ENCODE peak calls at places on chromosomes 3 and 15, in eight cellular contexts. One of them, this sample, is unnamed.

GRCh38 chr3:14467723-14468620 is 65.6 kb downstream of the SLC6A6 start:
- ATAC-seq in right cardiac atrium: peak; percentile 51
- ATAC-seq in pancreas: peak; percentile 86
- ATAC-seq in A549: peak; percentile 68
- ATAC-seq in CD8-positive, alpha-beta T cell: peak; percentile 84
- ATAC-seq in right lobe of liver: peak; percentile 81
- ATAC-seq in foreskin keratinocyte: peak; percentile 23
- ATAC-seq in body of pancreas: peak; percentile 66
- ATAC-seq in this sample: peak; percentile 45

GRCh38 chr3:157692468-157692867 is 189.3 kb upstream of the VEPH1 start:
- ATAC-seq in body of pancreas: no peak
- ATAC-seq in right lobe of liver: no peak
- ATAC-seq in right cardiac atrium: no peak
- ATAC-seq in A549: no peak
- ATAC-seq in foreskin keratinocyte: no peak
- ATAC-seq in pancreas: no peak
- ATAC-seq in CD8-positive, alpha-beta T cell: no peak
- ATAC-seq in this sample: no peak

GRCh38 chr3:61181874-61182273 is 69.4 kb downstream of the FHIT start:
- ATAC-seq in right cardiac atrium: no peak
- ATAC-seq in body of pancreas: peak; percentile 59
- ATAC-seq in right lobe of liver: peak; percentile 91
- ATAC-seq in foreskin keratinocyte: peak; percentile 98
- ATAC-seq in A549: peak; percentile 53
- ATAC-seq in CD8-positive, alpha-beta T cell: no peak
- ATAC-seq in pancreas: peak; percentile 94
- ATAC-seq in this sample: no peak

GRCh38 chr3:45964139-45964538 is 20.9 kb downstream of the CXCR6 start:
- ATAC-seq in pancreas: no peak
- ATAC-seq in body of pancreas: no peak
- ATAC-seq in right cardiac atrium: no peak
- ATAC-seq in A549: no peak
- ATAC-seq in foreskin keratinocyte: no peak
- ATAC-seq in CD8-positive, alpha-beta T cell: peak; percentile 70
- ATAC-seq in right lobe of liver: no peak
- ATAC-seq in this sample: no peak

GRCh38 chr3:58198362-58198761 is 12.4 kb downstream of the DNASE1L3 start:
- ATAC-seq in foreskin keratinocyte: peak; percentile 53
- ATAC-seq in body of pancreas: no peak
- ATAC-seq in pancreas: no peak
- ATAC-seq in CD8-positive, alpha-beta T cell: no peak
- ATAC-seq in A549: no peak
- ATAC-seq in right lobe of liver: no peak
- ATAC-seq in right cardiac atrium: no peak
- ATAC-seq in this sample: no peak

GRCh38 chr3:46214751-46215352 is 6.7 kb upstream of the CCR1 start:
- ATAC-seq in right cardiac atrium: no peak
- ATAC-seq in right lobe of liver: no peak
- ATAC-seq in pancreas: no peak
- ATAC-seq in foreskin keratinocyte: no peak
- ATAC-seq in CD8-positive, alpha-beta T cell: no peak
- ATAC-seq in body of pancreas: no peak
- ATAC-seq in A549: no peak
- ATAC-seq in this sample: no peak

GRCh38 chr3:111714305-111714704 is 119.2 kb upstream of the ZBED2 start:
- ATAC-seq in right lobe of liver: no peak
- ATAC-seq in A549: no peak
- ATAC-seq in CD8-positive, alpha-beta T cell: no peak
- ATAC-seq in pancreas: no peak
- ATAC-seq in right cardiac atrium: no peak
- ATAC-seq in foreskin keratinocyte: peak; percentile 2
- ATAC-seq in body of pancreas: no peak
- ATAC-seq in this sample: no peak

GRCh38 chr3:20316238-20316637 is 130.2 kb upstream of the SGO1 start:
- ATAC-seq in body of pancreas: peak; percentile 79
- ATAC-seq in right lobe of liver: no peak
- ATAC-seq in A549: no peak
- ATAC-seq in foreskin keratinocyte: no peak
- ATAC-seq in CD8-positive, alpha-beta T cell: no peak
- ATAC-seq in pancreas: peak; percentile 43
- ATAC-seq in right cardiac atrium: no peak
- ATAC-seq in this sample: peak; percentile 63

GRCh38 chr15:57323806-57324589 is 52.3 kb upstream of the CGNL1 start:
- ATAC-seq in CD8-positive, alpha-beta T cell: peak; percentile 69
- ATAC-seq in right lobe of liver: peak; percentile 20
- ATAC-seq in A549: peak; percentile 94
- ATAC-seq in right cardiac atrium: peak; percentile 8
- ATAC-seq in pancreas: peak; percentile 3
- ATAC-seq in body of pancreas: no peak
- ATAC-seq in foreskin keratinocyte: peak; percentile 68
- ATAC-seq in this sample: no peak

GRCh38 chr3:69282191-69282590 is 103.7 kb downstream of the FRMD4B start:
- ATAC-seq in CD8-positive, alpha-beta T cell: peak; percentile 88
- ATAC-seq in A549: no peak
- ATAC-seq in foreskin keratinocyte: no peak
- ATAC-seq in body of pancreas: peak; percentile 35
- ATAC-seq in pancreas: peak; percentile 64
- ATAC-seq in right lobe of liver: peak; percentile 44
- ATAC-seq in right cardiac atrium: peak; percentile 80
- ATAC-seq in this sample: no peak

GRCh38 chr15:52221730-52222129 is 30.5 kb upstream of the GNB5 start:
- ATAC-seq in body of pancreas: no peak
- ATAC-seq in right lobe of liver: no peak
- ATAC-seq in right cardiac atrium: no peak
- ATAC-seq in CD8-positive, alpha-beta T cell: peak; percentile 32
- ATAC-seq in foreskin keratinocyte: no peak
- ATAC-seq in pancreas: no peak
- ATAC-seq in A549: no peak
- ATAC-seq in this sample: no peak

GRCh38 chr15:65147902-65148301 is 14.3 kb upstream of the PDCD7 start:
- ATAC-seq in A549: no peak
- ATAC-seq in right cardiac atrium: no peak
- ATAC-seq in body of pancreas: no peak
- ATAC-seq in right lobe of liver: no peak
- ATAC-seq in pancreas: no peak
- ATAC-seq in foreskin keratinocyte: no peak
- ATAC-seq in CD8-positive, alpha-beta T cell: no peak
- ATAC-seq in this sample: no peak

GRCh38 chr15:83853232-83853631 is 199.3 kb downstream of the ADAMTSL3 start:
- ATAC-seq in CD8-positive, alpha-beta T cell: no peak
- ATAC-seq in right lobe of liver: no peak
- ATAC-seq in A549: no peak
- ATAC-seq in pancreas: no peak
- ATAC-seq in body of pancreas: no peak
- ATAC-seq in right cardiac atrium: no peak
- ATAC-seq in foreskin keratinocyte: no peak
- ATAC-seq in this sample: no peak

GRCh38 chr3:156483961-156484787 is 70.7 kb downstream of the SSR3 start:
- ATAC-seq in right cardiac atrium: peak; percentile 57
- ATAC-seq in A549: no peak
- ATAC-seq in body of pancreas: peak; percentile 53
- ATAC-seq in CD8-positive, alpha-beta T cell: peak; percentile 85
- ATAC-seq in pancreas: peak; percentile 87
- ATAC-seq in foreskin keratinocyte: peak; percentile 79
- ATAC-seq in right lobe of liver: peak; percentile 59
- ATAC-seq in this sample: peak; percentile 70

GRCh38 chr3:194805546-194805945 is 119.9 kb downstream of the FAM43A start:
- ATAC-seq in right cardiac atrium: no peak
- ATAC-seq in right lobe of liver: no peak
- ATAC-seq in A549: no peak
- ATAC-seq in foreskin keratinocyte: no peak
- ATAC-seq in CD8-positive, alpha-beta T cell: no peak
- ATAC-seq in pancreas: no peak
- ATAC-seq in body of pancreas: no peak
- ATAC-seq in this sample: no peak

GRCh38 chr3:122067588-122068240 is 12.6 kb downstream of the CD86 start:
- ATAC-seq in foreskin keratinocyte: no peak
- ATAC-seq in pancreas: peak; percentile 30
- ATAC-seq in right cardiac atrium: no peak
- ATAC-seq in CD8-positive, alpha-beta T cell: no peak
- ATAC-seq in A549: no peak
- ATAC-seq in body of pancreas: no peak
- ATAC-seq in right lobe of liver: no peak
- ATAC-seq in this sample: no peak

GRCh38 chr3:170598091-170598502 is 12.2 kb upstream of the SLC7A14 start:
- ATAC-seq in CD8-positive, alpha-beta T cell: no peak
- ATAC-seq in foreskin keratinocyte: no peak
- ATAC-seq in right lobe of liver: peak; percentile 64
- ATAC-seq in A549: no peak
- ATAC-seq in right cardiac atrium: peak; percentile 71
- ATAC-seq in body of pancreas: no peak
- ATAC-seq in pancreas: peak; percentile 41
- ATAC-seq in this sample: no peak

GRCh38 chr3:160016972-160017371 is 28.3 kb downstream of the IL12A start:
- ATAC-seq in pancreas: no peak
- ATAC-seq in A549: peak; percentile 57
- ATAC-seq in right lobe of liver: peak; percentile 55
- ATAC-seq in foreskin keratinocyte: no peak
- ATAC-seq in right cardiac atrium: no peak
- ATAC-seq in CD8-positive, alpha-beta T cell: no peak
- ATAC-seq in body of pancreas: no peak
- ATAC-seq in this sample: no peak
- H3K4me1 ChIP-seq in pancreas: no peaks in the 10 kb centered on the region
- H3K4me1 ChIP-seq in A549: peaks cover 9% of the 10 kb centered on the region
- H3K4me1 ChIP-seq in right lobe of liver: no peaks in the 10 kb centered on the region
- H3K4me1 ChIP-seq in foreskin keratinocyte: no peaks in the 10 kb centered on the region
- H3K4me1 ChIP-seq in right cardiac atrium: no peaks in the 10 kb centered on the region
- H3K4me1 ChIP-seq in CD8-positive, alpha-beta T cell: no peaks in the 10 kb centered on the region
- H3K4me1 ChIP-seq in body of pancreas: no peaks in the 10 kb centered on the region
- H3K4me1 ChIP-seq in this sample: no peaks in the 10 kb centered on the region

GRCh38 chr15:92020207-92020606 is 166.7 kb downstream of the SLCO3A1 start:
- ATAC-seq in CD8-positive, alpha-beta T cell: no peak
- ATAC-seq in foreskin keratinocyte: no peak
- ATAC-seq in A549: no peak
- ATAC-seq in right lobe of liver: no peak
- ATAC-seq in right cardiac atrium: no peak
- ATAC-seq in pancreas: peak; percentile 35
- ATAC-seq in body of pancreas: no peak
- ATAC-seq in this sample: no peak

GRCh38 chr15:92019706-92020105 is 166.2 kb downstream of the SLCO3A1 start:
- ATAC-seq in CD8-positive, alpha-beta T cell: no peak
- ATAC-seq in foreskin keratinocyte: no peak
- ATAC-seq in A549: no peak
- ATAC-seq in right cardiac atrium: no peak
- ATAC-seq in right lobe of liver: no peak
- ATAC-seq in pancreas: no peak
- ATAC-seq in body of pancreas: no peak
- ATAC-seq in this sample: no peak

GRCh38 chr15:92018535-92019239 is 165.2 kb downstream of the SLCO3A1 start:
- ATAC-seq in A549: no peak
- ATAC-seq in body of pancreas: no peak
- ATAC-seq in right cardiac atrium: peak; percentile 41
- ATAC-seq in CD8-positive, alpha-beta T cell: no peak
- ATAC-seq in foreskin keratinocyte: peak; percentile 98
- ATAC-seq in pancreas: peak; percentile 49
- ATAC-seq in right lobe of liver: no peak
- ATAC-seq in this sample: no peak

GRCh38 chr15:92021765-92022164 is 168.3 kb downstream of the SLCO3A1 start:
- ATAC-seq in foreskin keratinocyte: no peak
- ATAC-seq in A549: no peak
- ATAC-seq in CD8-positive, alpha-beta T cell: no peak
- ATAC-seq in pancreas: no peak
- ATAC-seq in right lobe of liver: no peak
- ATAC-seq in right cardiac atrium: no peak
- ATAC-seq in body of pancreas: no peak
- ATAC-seq in this sample: no peak

GRCh38 chr15:92020765-92021164 is 167.3 kb downstream of the SLCO3A1 start:
- ATAC-seq in right lobe of liver: no peak
- ATAC-seq in foreskin keratinocyte: no peak
- ATAC-seq in body of pancreas: no peak
- ATAC-seq in CD8-positive, alpha-beta T cell: no peak
- ATAC-seq in A549: no peak
- ATAC-seq in pancreas: peak; percentile 46
- ATAC-seq in right cardiac atrium: no peak
- ATAC-seq in this sample: peak; percentile 61
- H3K27ac ChIP-seq in right lobe of liver: no peak overlapping the region
- H3K27ac ChIP-seq in foreskin keratinocyte: peak overlapping the region; percentile 54
- H3K27ac ChIP-seq in body of pancreas: no peak overlapping the region
- H3K27ac ChIP-seq in CD8-positive, alpha-beta T cell: no peak overlapping the region
- H3K27ac ChIP-seq in A549: no peak overlapping the region
- H3K27ac ChIP-seq in pancreas: no peak overlapping the region
- H3K27ac ChIP-seq in right cardiac atrium: no peak overlapping the region
- H3K27ac ChIP-seq in this sample: no peak overlapping the region

GRCh38 chr3:152313430-152313829 is 44.7 kb downstream of the MBNL1 start:
- ATAC-seq in foreskin keratinocyte: no peak
- ATAC-seq in CD8-positive, alpha-beta T cell: no peak
- ATAC-seq in right cardiac atrium: no peak
- ATAC-seq in right lobe of liver: no peak
- ATAC-seq in A549: no peak
- ATAC-seq in pancreas: no peak
- ATAC-seq in body of pancreas: no peak
- ATAC-seq in this sample: no peak

GRCh38 chr3:152314677-152315353 is 46.1 kb downstream of the MBNL1 start:
- ATAC-seq in CD8-positive, alpha-beta T cell: no peak
- ATAC-seq in right lobe of liver: peak; percentile 87
- ATAC-seq in A549: no peak
- ATAC-seq in foreskin keratinocyte: no peak
- ATAC-seq in right cardiac atrium: peak; percentile 75
- ATAC-seq in pancreas: peak; percentile 39
- ATAC-seq in body of pancreas: no peak
- ATAC-seq in this sample: peak; percentile 58

GRCh38 chr3:152316318-152316717 is 47.6 kb downstream of the MBNL1 start:
- ATAC-seq in right cardiac atrium: no peak
- ATAC-seq in foreskin keratinocyte: no peak
- ATAC-seq in right lobe of liver: no peak
- ATAC-seq in body of pancreas: no peak
- ATAC-seq in CD8-positive, alpha-beta T cell: no peak
- ATAC-seq in pancreas: no peak
- ATAC-seq in A549: peak; percentile 21
- ATAC-seq in this sample: no peak

GRCh38 chr3:152315623-152316022 is 46.9 kb downstream of the MBNL1 start:
- ATAC-seq in body of pancreas: peak; percentile 59
- ATAC-seq in A549: no peak
- ATAC-seq in foreskin keratinocyte: no peak
- ATAC-seq in right lobe of liver: peak; percentile 80
- ATAC-seq in right cardiac atrium: peak; percentile 38
- ATAC-seq in pancreas: peak; percentile 54
- ATAC-seq in CD8-positive, alpha-beta T cell: no peak
- ATAC-seq in this sample: peak; percentile 31

DNA sequence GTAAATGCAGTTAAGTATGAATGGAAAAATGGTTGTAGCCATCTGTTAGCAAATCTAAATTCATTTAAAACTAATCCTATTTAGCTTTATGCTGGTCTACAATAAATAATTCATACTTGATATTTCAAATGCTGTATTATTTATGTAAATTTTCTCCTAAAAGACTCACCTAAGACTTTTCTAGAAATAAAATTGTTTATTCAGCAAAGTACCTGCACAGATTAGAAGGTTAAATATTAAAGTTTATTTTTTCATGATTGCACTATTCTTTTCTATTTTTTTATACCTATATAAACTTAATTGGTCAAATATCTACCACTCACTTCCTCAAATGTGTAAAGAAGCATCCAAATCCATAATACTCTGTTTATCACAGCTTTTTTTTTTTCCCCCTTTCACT is 45.2 kb downstream of the MBNL1 start:
- ATAC-seq in pancreas: no peak
- ATAC-seq in A549: no peak
- ATAC-seq in foreskin keratinocyte: no peak
- ATAC-seq in body of pancreas: no peak
- ATAC-seq in right lobe of liver: no peak
- ATAC-seq in CD8-positive, alpha-beta T cell: no peak
- ATAC-seq in right cardiac atrium: no peak
- ATAC-seq in this sample: no peak
- H3K4me1 ChIP-seq in pancreas: no peaks in the 10 kb centered on the region
- H3K4me1 ChIP-seq in A549: peaks cover 53% of the 10 kb centered on the region
- H3K4me1 ChIP-seq in foreskin keratinocyte: peaks cover 8% of the 10 kb centered on the region
- H3K4me1 ChIP-seq in body of pancreas: peaks cover 34% of the 10 kb centered on the region
- H3K4me1 ChIP-seq in right lobe of liver: peaks cover 47% of the 10 kb centered on the region
- H3K4me1 ChIP-seq in CD8-positive, alpha-beta T cell: peaks cover 74% of the 10 kb centered on the region
- H3K4me1 ChIP-seq in right cardiac atrium: peaks cover 6% of the 10 kb centered on the region
- H3K4me1 ChIP-seq in this sample: peaks cover 91% of the 10 kb centered on the region

GRCh38 chr3:125062904-125063618 is 7.3 kb upstream of the HEG1 start:
- ATAC-seq in body of pancreas: peak; percentile 83
- ATAC-seq in CD8-positive, alpha-beta T cell: no peak
- ATAC-seq in pancreas: peak; percentile 43
- ATAC-seq in right lobe of liver: peak; percentile 66
- ATAC-seq in foreskin keratinocyte: peak; percentile 68
- ATAC-seq in right cardiac atrium: peak; percentile 72
- ATAC-seq in A549: peak; percentile 93
- ATAC-seq in this sample: peak; percentile 57
- H3K27ac ChIP-seq in body of pancreas: peak overlapping the region; percentile 42
- H3K27ac ChIP-seq in CD8-positive, alpha-beta T cell: no peak overlapping the region
- H3K27ac ChIP-seq in pancreas: no peak overlapping the region
- H3K27ac ChIP-seq in right lobe of liver: no peak overlapping the region
- H3K27ac ChIP-seq in foreskin keratinocyte: no peak overlapping the region
- H3K27ac ChIP-seq in right cardiac atrium: peak overlapping the region; percentile 94
- H3K27ac ChIP-seq in A549: peak overlapping the region; percentile 82
- H3K27ac ChIP-seq in this sample: peak overlapping the region; percentile 95

This sample was measured in gastroesophageal sphincter.